ENCODE peak calls at places on chromosomes 2 and 18, in six cellular contexts. Q is epithelial cell of esophagus, J is cardiac muscle cell, S is heart right ventricle, G is A549, K is esophagus muscularis mucosa. R is an unnamed sample.

GRCh38 chr18:7789853-7790552 is 222.9 kb downstream of the PTPRM start:
- DNase-seq in J (peak), K (no peak), G (peak), S (no peak), Q (peak), R (peak)

GRCh38 chr18:3177902-3178687 is 41.7 kb downstream of the MYOM1 start:
- DNase-seq in J (no peak), S (peak), G (no peak), Q (no peak), K (no peak), R (no peak)

GRCh38 chr2:73368781-73369180 is 16.9 kb upstream of the ALMS1 start:
- DNase-seq in Q (no peak), K (no peak), J (no peak), G (no peak), S (no peak), R (no peak)

GRCh38 chr18:9704233-9705118 is 3.6 kb upstream of the RAB31 start:
- DNase-seq in G (no peak), K (no peak), S (no peak), Q (no peak), J (no peak), R (no peak)

GRCh38 chr2:171798156-171798815 is 95.8 kb downstream of the SLC25A12 start:
- DNase-seq in Q (peak), K (no peak), G (no peak), J (no peak), S (no peak), R (no peak)

GRCh38 chr2:74415762-74416395 is 5.5 kb downstream of the C2orf81 start:
- DNase-seq in S (no peak), K (no peak), G (no peak), J (no peak), Q (no peak), R (no peak)

GRCh38 chr2:113041871-113042270 is 10.8 kb downstream of the IL36B start:
- DNase-seq in K (peak), S (no peak), J (no peak), Q (peak), G (no peak), R (no peak)

GRCh38 chr2:42136832-42137821 is 32.0 kb upstream of the EML4 start:
- DNase-seq in S (no peak), J (no peak), K (peak), Q (no peak), G (peak), R (no peak)

GRCh38 chr18:58015045-58015444 is 29.0 kb upstream of the NEDD4L start:
- DNase-seq in K (no peak), Q (no peak), J (no peak), S (no peak), G (no peak), R (no peak)

GRCh38 chr2:121063471-121063870 is 221.5 kb downstream of the TFCP2L1 start:
- DNase-seq in J (no peak), K (no peak), G (no peak), S (no peak), Q (no peak), R (no peak)

GRCh38 chr18:12975488-12975887 is 15.7 kb upstream of the CEP192 start:
- DNase-seq in G (no peak), J (no peak), K (no peak), S (no peak), Q (no peak), R (no peak)

GRCh38 chr2:86226069-86226468 is 26.8 kb downstream of the MRPL35 start:
- DNase-seq in K (no peak), Q (no peak), S (no peak), J (no peak), G (no peak), R (no peak)

GRCh38 chr2:65416945-65417344 is 15.5 kb downstream of the SPRED2 start:
- DNase-seq in K (no peak), S (no peak), G (no peak), Q (no peak), J (no peak), R (peak)

GRCh38 chr18:741931-742512 is 29.6 kb upstream of the ENOSF1 start:
- DNase-seq in G (peak), K (no peak), S (no peak), J (peak), Q (peak), R (peak)

GRCh38 chr2:9231291-9232165 is 24.9 kb downstream of the ASAP2 start:
- DNase-seq in Q (peak), G (no peak), J (no peak), K (no peak), S (no peak), R (no peak)

GRCh38 chr2:128390256-128390990 is 71.8 kb upstream of the HS6ST1 start:
- DNase-seq in Q (no peak), K (no peak), S (no peak), G (no peak), J (no peak), R (no peak)

GRCh38 chr2:200439981-200440380 is 69.9 kb downstream of the KCTD18 start:
- DNase-seq in Q (no peak), S (no peak), J (no peak), K (no peak), G (no peak), R (no peak)

GRCh38 chr2:238433941-238434845 is 7.5 kb downstream of the ASB1 start:
- DNase-seq in G (no peak), Q (peak), J (no peak), K (no peak), S (no peak), R (no peak)

GRCh38 chr2:19857806-19858205 is 44.0 kb downstream of the TTC32 start:
- DNase-seq in S (no peak), J (no peak), Q (no peak), G (no peak), K (no peak), R (no peak)

GRCh38 chr2:241257419-241258032 is 57.9 kb downstream of the HDLBP start:
- DNase-seq in G (no peak), Q (no peak), S (no peak), K (no peak), J (no peak), R (no peak)

GRCh38 chr2:188439986-188440385 is 148.3 kb downstream of the GULP1 start:
- DNase-seq in J (no peak), S (no peak), K (no peak), G (no peak), Q (no peak), R (no peak)

GRCh38 chr2:139526781-139527180 is 746.6 kb upstream of the NXPH2 start:
- DNase-seq in K (no peak), Q (no peak), S (no peak), J (no peak), G (no peak), R (peak)

GRCh38 chr2:60313470-60314172 is 239.8 kb downstream of the BCL11A start:
- DNase-seq in J (no peak), Q (no peak), K (no peak), S (no peak), G (no peak), R (no peak)

DNA sequence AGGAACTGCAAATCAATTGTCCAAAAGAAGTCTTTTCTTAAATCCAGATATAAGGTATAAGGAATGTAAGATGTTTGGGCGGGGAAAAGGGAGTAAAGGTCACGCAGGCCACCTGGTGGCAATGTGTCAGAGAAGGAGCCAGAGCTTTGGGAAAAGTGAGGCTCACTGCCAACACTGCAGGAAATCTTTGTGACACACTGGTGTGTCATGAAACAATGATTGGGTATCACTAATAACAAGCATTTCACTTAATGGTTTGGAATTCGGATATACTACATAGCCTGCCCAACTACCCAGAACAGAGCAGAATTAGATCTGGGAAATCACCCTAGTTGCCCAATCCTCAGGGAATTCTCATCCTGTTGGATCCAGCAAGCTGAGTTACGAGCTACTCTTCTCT is 61.0 kb downstream of the RBMS1 start:
- DNase-seq in K (no peak), S (no peak), G (peak), Q (peak), J (no peak), R (no peak)
- TF ChIP-seq CTCF in K (no peak), S (no peak), G (no peak), Q (no peak), J (no peak), R (no peak)

DNA sequence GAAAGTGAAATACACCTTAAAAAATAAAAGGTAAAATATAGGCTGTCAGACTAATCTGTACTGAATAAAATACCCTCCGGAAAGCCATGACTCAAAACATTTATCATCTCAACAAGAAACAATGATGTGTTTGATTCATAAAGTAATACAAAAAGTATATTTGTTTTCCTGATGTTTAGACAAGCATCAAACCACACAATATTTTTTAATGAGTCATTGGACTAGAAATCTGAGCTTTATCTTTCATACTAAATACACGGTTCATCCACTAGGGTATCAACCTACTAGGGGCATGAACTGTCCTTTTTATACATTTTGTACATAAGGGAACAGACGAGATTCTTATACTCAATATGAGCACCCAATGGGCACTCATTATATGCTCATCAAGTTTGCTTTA is 31.3 kb downstream of the CD226 start:
- DNase-seq in G (peak), S (no peak), K (no peak), Q (peak), J (no peak), R (no peak)
- TF ChIP-seq CTCF in G (no peak), S (no peak), K (no peak), Q (no peak), J (no peak), R (no peak)

DNA sequence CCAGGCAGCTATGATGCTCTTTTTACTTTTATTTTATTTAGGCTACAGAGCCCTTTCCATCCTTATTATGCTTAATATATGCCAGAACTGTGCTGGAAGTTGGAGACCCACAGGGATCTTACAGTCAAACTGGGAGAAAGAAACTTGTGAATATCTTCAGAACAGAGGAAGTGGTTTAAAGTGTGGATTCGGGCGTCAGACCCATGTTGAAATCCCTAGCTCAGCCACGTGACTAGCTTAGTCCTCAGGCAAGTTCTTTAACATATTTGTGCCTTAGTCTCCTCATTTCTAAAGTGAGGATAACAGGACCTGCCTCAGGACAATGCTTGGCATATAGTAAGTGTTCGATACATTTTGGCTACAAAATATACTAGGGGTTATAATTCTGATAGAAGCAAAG is 59.1 kb downstream of the MAP3K20 start:
- DNase-seq in Q (peak), G (no peak), J (no peak), S (no peak), K (no peak), R (no peak)
- TF ChIP-seq CTCF in Q (no peak), G (no peak), J (no peak), S (no peak), K (no peak), R (no peak)

GRCh38 chr2:136381245-136381644 is 263.3 kb upstream of the CXCR4 start:
- DNase-seq in S (no peak), Q (no peak), G (no peak), K (peak), J (no peak), R (no peak)
- TF ChIP-seq CTCF in S (no peak), Q (no peak), G (no peak), K (no peak), J (no peak), R (no peak)

R was measured in LNCaP clone FGC.